ENCODE peak calls at places on chromosomes 1 and 21, in ten cellular contexts. X is GM19239; N is memory B cell; Z is ELR; C is NCI-H510A treated with DMSO at 0.1 percent for 48 hours; J is SJSA1; H is neural crest cell; D is tibial artery; R is AG08395; O is stimulated activated CD8-positive, alpha-beta memory T cell treated with anti-CD3 and anti-CD28 coated beads, Interleukin-4, amount 100 ng/mL, for 4 hours. B is an unnamed sample.

GRCh38 chr1:64361974-64362373 is 108.0 kb upstream of the CACHD1 start:
- DNase-seq in X (no peak), N (no peak), Z (no peak), C (no peak), J (no peak), H (no peak), D (no peak), R (no peak), O (no peak), B (no peak)

GRCh38 chr1:205680073-205680851 is at the start of gene SLC45A3:
- DNase-seq in X (no peak), N (no peak), Z (peak; percentile 44), C (peak; percentile 40), J (peak; percentile 19), H (peak; percentile 45), D (no peak), R (peak; percentile 58), O (peak; percentile 17), B (peak; percentile 31)

GRCh38 chr1:20233394-20233793 is 47.1 kb upstream of the PLA2G2C start:
- DNase-seq in X (no peak), N (peak; percentile 40), Z (peak; percentile 50), C (peak; percentile 83), J (peak; percentile 21), H (no peak), D (no peak), R (peak; percentile 33), O (no peak), B (no peak)

GRCh38 chr1:20063861-20064292 is 6.1 kb upstream of the PLA2G5 start:
- DNase-seq in X (no peak), N (no peak), Z (peak; percentile 87), C (no peak), J (peak; percentile 6), H (no peak), D (no peak), R (peak; percentile 88), O (no peak), B (no peak)

GRCh38 chr1:53402891-53403655 is 56.1 kb upstream of the DMRTB1 start:
- DNase-seq in X (no peak), N (no peak), Z (no peak), C (no peak), J (no peak), H (no peak), D (no peak), R (no peak), O (no peak), B (no peak)

GRCh38 chr1:1120096-1120495 is 4.2 kb upstream of the C1orf159 start:
- DNase-seq in X (no peak), N (no peak), Z (no peak), C (no peak), J (no peak), H (no peak), D (no peak), R (no peak), O (no peak), B (peak; percentile 13)

GRCh38 chr1:32764826-32765545 is 52.2 kb downstream of the YARS1 start:
- DNase-seq in X (no peak), N (no peak), Z (no peak), C (no peak), J (no peak), H (no peak), D (no peak), R (no peak), O (no peak), B (no peak)

GRCh38 chr1:50378757-50379156 is 44.5 kb downstream of the DMRTA2 start:
- DNase-seq in X (no peak), N (no peak), Z (no peak), C (no peak), J (no peak), H (no peak), D (no peak), R (no peak), O (no peak), B (no peak)

GRCh38 chr1:159009704-159010361 is at the start of gene IFI16:
- DNase-seq in X (peak; percentile 27), N (peak; percentile 35), Z (peak; percentile 96), C (no peak), J (peak; percentile 86), H (no peak), D (peak; percentile 62), R (peak; percentile 90), O (no peak), B (peak; percentile 54)

GRCh38 chr1:112319371-112320034 is 76.5 kb upstream of the CTTNBP2NL start:
- DNase-seq in X (no peak), N (no peak), Z (no peak), C (no peak), J (no peak), H (no peak), D (no peak), R (no peak), O (no peak), B (no peak)

GRCh38 chr1:48675251-48675650 is 101.4 kb downstream of the BEND5 start:
- DNase-seq in X (no peak), N (no peak), Z (no peak), C (no peak), J (no peak), H (no peak), D (no peak), R (no peak), O (no peak), B (no peak)

GRCh38 chr1:158717344-158717743 is 3.2 kb downstream of the OR6K3 start:
- DNase-seq in X (no peak), N (no peak), Z (no peak), C (no peak), J (no peak), H (no peak), D (no peak), R (no peak), O (no peak), B (no peak)

GRCh38 chr1:36567601-36568341 is 85.1 kb upstream of the CSF3R start:
- DNase-seq in X (no peak), N (no peak), Z (no peak), C (peak; percentile 49), J (no peak), H (no peak), D (peak; percentile 11), R (no peak), O (no peak), B (no peak)

GRCh38 chr21:23968722-23969647 is 1638.3 kb downstream of the MRPL39 start:
- DNase-seq in X (peak; percentile 21), N (peak; percentile 90), Z (peak; percentile 49), C (peak; percentile 22), J (no peak), H (peak; percentile 15), D (no peak), R (no peak), O (peak; percentile 29), B (no peak)

GRCh38 chr21:14711287-14711686 is 165.2 kb upstream of the SAMSN1 start:
- DNase-seq in X (no peak), N (no peak), Z (no peak), C (no peak), J (no peak), H (no peak), D (no peak), R (no peak), O (no peak), B (no peak)

GRCh38 chr1:1306070-1306660 is 1.6 kb downstream of the ACAP3 start:
- DNase-seq in X (no peak), N (no peak), Z (peak; percentile 59), C (no peak), J (peak; percentile 34), H (no peak), D (no peak), R (no peak), O (no peak), B (no peak)

GRCh38 chr1:241485554-241485992 is 34.0 kb downstream of the FH start:
- DNase-seq in X (no peak), N (no peak), Z (peak; percentile 62), C (peak; percentile 35), J (peak; percentile 39), H (no peak), D (no peak), R (no peak), O (no peak), B (no peak)

GRCh38 chr1:197618065-197618464 is 157.2 kb downstream of the DENND1B start:
- DNase-seq in X (no peak), N (no peak), Z (no peak), C (peak; percentile 57), J (no peak), H (no peak), D (no peak), R (no peak), O (no peak), B (no peak)

B was measured in left cardiac atrium.